ENCODE peak calls at places on chromosomes 1 and 21, in seven cellular contexts. One of them, this sample, is unnamed.

GRCh38 chr21:16708431-16708830 is 804.4 kb upstream of the CXADR start:
- DNase-seq in cardiac muscle cell: no peak
- DNase-seq in naive thymus-derived CD4-positive, alpha-beta T cell: no peak
- DNase-seq in tibial artery: no peak
- DNase-seq in CD4-positive, CD25-positive, alpha-beta regulatory T cell: no peak
- DNase-seq in brain microvascular endothelial cell: peak; percentile 10
- DNase-seq in aorta: no peak
- DNase-seq in this sample: no peak

GRCh38 chr1:20361401-20361800 is 70.7 kb downstream of the VWA5B1 start:
- DNase-seq in tibial artery: no peak
- DNase-seq in naive thymus-derived CD4-positive, alpha-beta T cell: no peak
- DNase-seq in brain microvascular endothelial cell: no peak
- DNase-seq in CD4-positive, CD25-positive, alpha-beta regulatory T cell: no peak
- DNase-seq in aorta: no peak
- DNase-seq in cardiac muscle cell: no peak
- DNase-seq in this sample: no peak

GRCh38 chr1:5505944-5506343 is 486.3 kb downstream of the NPHP4 start:
- DNase-seq in aorta: peak; percentile 38
- DNase-seq in naive thymus-derived CD4-positive, alpha-beta T cell: no peak
- DNase-seq in CD4-positive, CD25-positive, alpha-beta regulatory T cell: no peak
- DNase-seq in brain microvascular endothelial cell: no peak
- DNase-seq in cardiac muscle cell: no peak
- DNase-seq in tibial artery: no peak
- DNase-seq in this sample: no peak

GRCh38 chr1:99943238-99943794 is 26.5 kb upstream of the SLC35A3 start:
- DNase-seq in aorta: no peak
- DNase-seq in tibial artery: no peak
- DNase-seq in naive thymus-derived CD4-positive, alpha-beta T cell: no peak
- DNase-seq in CD4-positive, CD25-positive, alpha-beta regulatory T cell: no peak
- DNase-seq in brain microvascular endothelial cell: peak; percentile 23
- DNase-seq in cardiac muscle cell: peak; percentile 1
- DNase-seq in this sample: peak; percentile 63

GRCh38 chr1:210376836-210377377 is 48.2 kb downstream of the HHAT start:
- DNase-seq in brain microvascular endothelial cell: no peak
- DNase-seq in cardiac muscle cell: no peak
- DNase-seq in CD4-positive, CD25-positive, alpha-beta regulatory T cell: no peak
- DNase-seq in naive thymus-derived CD4-positive, alpha-beta T cell: no peak
- DNase-seq in tibial artery: no peak
- DNase-seq in aorta: no peak
- DNase-seq in this sample: no peak

GRCh38 chr1:218705391-218705790 is 360.3 kb downstream of the TGFB2 start:
- DNase-seq in aorta: no peak
- DNase-seq in naive thymus-derived CD4-positive, alpha-beta T cell: no peak
- DNase-seq in CD4-positive, CD25-positive, alpha-beta regulatory T cell: no peak
- DNase-seq in cardiac muscle cell: no peak
- DNase-seq in tibial artery: no peak
- DNase-seq in brain microvascular endothelial cell: peak; percentile 40
- DNase-seq in this sample: no peak

GRCh38 chr1:92380867-92381266 is 82.0 kb downstream of the RPAP2 start:
- DNase-seq in brain microvascular endothelial cell: no peak
- DNase-seq in tibial artery: no peak
- DNase-seq in CD4-positive, CD25-positive, alpha-beta regulatory T cell: no peak
- DNase-seq in naive thymus-derived CD4-positive, alpha-beta T cell: no peak
- DNase-seq in cardiac muscle cell: no peak
- DNase-seq in aorta: no peak
- DNase-seq in this sample: no peak

GRCh38 chr21:33236013-33236686 is 6.4 kb downstream of the IFNAR2 start:
- DNase-seq in tibial artery: no peak
- DNase-seq in brain microvascular endothelial cell: no peak
- DNase-seq in naive thymus-derived CD4-positive, alpha-beta T cell: no peak
- DNase-seq in cardiac muscle cell: no peak
- DNase-seq in CD4-positive, CD25-positive, alpha-beta regulatory T cell: no peak
- DNase-seq in aorta: no peak
- DNase-seq in this sample: no peak

DNA sequence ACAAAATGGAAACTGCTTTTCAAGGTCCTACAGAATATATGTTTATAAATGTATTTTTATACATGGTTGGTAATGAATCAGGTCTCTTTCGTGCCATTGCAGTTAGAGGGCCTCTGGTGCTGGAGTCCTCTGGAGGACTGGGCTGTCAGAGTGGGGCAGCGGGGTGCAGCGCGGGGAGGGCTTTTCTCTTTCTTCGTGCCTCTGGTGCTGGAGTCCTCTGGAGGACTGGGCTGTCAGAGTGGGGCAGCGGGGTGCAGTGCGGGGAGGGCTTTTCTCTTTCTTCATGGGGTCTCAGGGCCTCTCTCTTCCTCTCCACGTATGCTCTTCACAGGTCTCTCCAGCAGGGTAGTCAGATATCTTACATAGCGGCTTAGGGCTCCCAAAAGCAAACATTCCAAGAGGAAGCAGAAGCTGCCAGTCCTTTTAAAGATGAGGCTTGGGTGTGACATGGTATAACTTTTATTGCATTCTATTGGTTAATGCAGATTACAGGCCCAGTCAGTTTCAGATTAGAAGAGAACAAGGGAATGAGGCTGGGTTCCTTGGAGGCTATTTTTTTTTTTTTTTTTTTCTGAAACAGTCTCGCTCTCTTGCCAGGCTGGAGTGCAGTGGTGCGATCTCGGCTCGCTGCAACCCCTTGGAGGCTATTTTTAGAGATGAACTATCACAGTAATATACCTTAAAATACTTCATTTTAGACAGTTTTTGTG is 13.1 kb downstream of the SDCCAG8 start:
- DNase-seq in CD4-positive, CD25-positive, alpha-beta regulatory T cell: no peak
- DNase-seq in brain microvascular endothelial cell: peak; percentile 52
- DNase-seq in tibial artery: no peak
- DNase-seq in aorta: no peak
- DNase-seq in naive thymus-derived CD4-positive, alpha-beta T cell: no peak
- DNase-seq in cardiac muscle cell: peak; percentile 14
- DNase-seq in this sample: no peak
- H3K27ac ChIP-seq in CD4-positive, CD25-positive, alpha-beta regulatory T cell: no peak overlapping the region
- H3K27ac ChIP-seq in brain microvascular endothelial cell: peak overlapping the region; percentile 78
- H3K27ac ChIP-seq in tibial artery: no peak overlapping the region
- H3K27ac ChIP-seq in aorta: no peak overlapping the region
- H3K27ac ChIP-seq in naive thymus-derived CD4-positive, alpha-beta T cell: no peak overlapping the region
- H3K27ac ChIP-seq in cardiac muscle cell: peak overlapping the region; percentile 76
- H3K27ac ChIP-seq in this sample: no peak overlapping the region

GRCh38 chr1:37978541-37978940 is 11.3 kb downstream of the SF3A3 start:
- DNase-seq in tibial artery: no peak
- DNase-seq in aorta: no peak
- DNase-seq in CD4-positive, CD25-positive, alpha-beta regulatory T cell: no peak
- DNase-seq in cardiac muscle cell: no peak
- DNase-seq in naive thymus-derived CD4-positive, alpha-beta T cell: no peak
- DNase-seq in brain microvascular endothelial cell: no peak
- DNase-seq in this sample: no peak

GRCh38 chr1:37974575-37974974 is 15.2 kb downstream of the SF3A3 start:
- DNase-seq in CD4-positive, CD25-positive, alpha-beta regulatory T cell: no peak
- DNase-seq in aorta: no peak
- DNase-seq in tibial artery: no peak
- DNase-seq in brain microvascular endothelial cell: no peak
- DNase-seq in cardiac muscle cell: no peak
- DNase-seq in naive thymus-derived CD4-positive, alpha-beta T cell: no peak
- DNase-seq in this sample: no peak
- H3K36me3 ChIP-seq in CD4-positive, CD25-positive, alpha-beta regulatory T cell: peaks cover 57% of the 10 kb centered on the region
- H3K36me3 ChIP-seq in aorta: peaks cover 11% of the 10 kb centered on the region
- H3K36me3 ChIP-seq in tibial artery: peaks cover 87% of the 10 kb centered on the region
- H3K36me3 ChIP-seq in brain microvascular endothelial cell: peaks cover 79% of the 10 kb centered on the region
- H3K36me3 ChIP-seq in cardiac muscle cell: peaks cover 37% of the 10 kb centered on the region
- H3K36me3 ChIP-seq in naive thymus-derived CD4-positive, alpha-beta T cell: peaks cover 58% of the 10 kb centered on the region
- H3K36me3 ChIP-seq in this sample: peaks cover 71% of the 10 kb centered on the region

DNA sequence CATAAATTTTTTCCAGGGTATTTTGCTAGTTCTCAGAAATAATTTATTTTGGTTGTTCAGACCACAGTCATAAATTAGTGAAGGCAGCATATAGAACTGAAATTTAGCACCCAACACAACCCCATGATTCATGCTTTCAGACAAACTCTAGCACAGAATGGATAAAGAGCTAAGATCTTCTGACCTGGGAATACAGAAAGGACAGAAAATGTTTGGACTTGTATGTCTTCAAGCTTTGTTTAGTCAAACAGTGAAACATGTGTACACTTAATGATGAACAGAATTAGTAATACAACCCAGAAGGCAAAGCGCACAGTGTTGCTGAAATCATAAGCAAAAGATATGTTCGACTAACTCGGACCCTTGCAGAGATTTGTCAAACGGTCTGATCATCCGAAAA is 205.6 kb downstream of the APP start:
- DNase-seq in cardiac muscle cell: no peak
- DNase-seq in tibial artery: no peak
- DNase-seq in naive thymus-derived CD4-positive, alpha-beta T cell: no peak
- DNase-seq in aorta: no peak
- DNase-seq in CD4-positive, CD25-positive, alpha-beta regulatory T cell: no peak
- DNase-seq in brain microvascular endothelial cell: no peak
- DNase-seq in this sample: no peak
- H3K4me3 ChIP-seq in cardiac muscle cell: no peak overlapping the region
- H3K4me3 ChIP-seq in tibial artery: no peak overlapping the region
- H3K4me3 ChIP-seq in naive thymus-derived CD4-positive, alpha-beta T cell: no peak overlapping the region
- H3K4me3 ChIP-seq in aorta: no peak overlapping the region
- H3K4me3 ChIP-seq in CD4-positive, CD25-positive, alpha-beta regulatory T cell: no peak overlapping the region
- H3K4me3 ChIP-seq in brain microvascular endothelial cell: no peak overlapping the region
- H3K4me3 ChIP-seq in this sample: no peak overlapping the region

GRCh38 chr1:216368249-216368648 is 55.0 kb downstream of the USH2A start:
- DNase-seq in brain microvascular endothelial cell: no peak
- DNase-seq in tibial artery: no peak
- DNase-seq in aorta: no peak
- DNase-seq in CD4-positive, CD25-positive, alpha-beta regulatory T cell: no peak
- DNase-seq in cardiac muscle cell: no peak
- DNase-seq in naive thymus-derived CD4-positive, alpha-beta T cell: no peak
- DNase-seq in this sample: no peak
- H3K27ac ChIP-seq in brain microvascular endothelial cell: no peak overlapping the region
- H3K27ac ChIP-seq in tibial artery: no peak overlapping the region
- H3K27ac ChIP-seq in aorta: no peak overlapping the region
- H3K27ac ChIP-seq in CD4-positive, CD25-positive, alpha-beta regulatory T cell: no peak overlapping the region
- H3K27ac ChIP-seq in cardiac muscle cell: no peak overlapping the region
- H3K27ac ChIP-seq in naive thymus-derived CD4-positive, alpha-beta T cell: no peak overlapping the region
- H3K27ac ChIP-seq in this sample: no peak overlapping the region

GRCh38 chr1:1563688-1564087 is 11.0 kb downstream of the SSU72 start:
- DNase-seq in CD4-positive, CD25-positive, alpha-beta regulatory T cell: no peak
- DNase-seq in brain microvascular endothelial cell: no peak
- DNase-seq in naive thymus-derived CD4-positive, alpha-beta T cell: no peak
- DNase-seq in tibial artery: no peak
- DNase-seq in cardiac muscle cell: no peak
- DNase-seq in aorta: no peak
- DNase-seq in this sample: no peak

GRCh38 chr1:1567152-1567830 is 7.4 kb downstream of the SSU72 start:
- DNase-seq in naive thymus-derived CD4-positive, alpha-beta T cell: no peak
- DNase-seq in CD4-positive, CD25-positive, alpha-beta regulatory T cell: no peak
- DNase-seq in aorta: no peak
- DNase-seq in cardiac muscle cell: no peak
- DNase-seq in brain microvascular endothelial cell: peak; percentile 49
- DNase-seq in tibial artery: no peak
- DNase-seq in this sample: no peak

GRCh38 chr1:1564278-1564677 is 10.4 kb downstream of the SSU72 start:
- DNase-seq in aorta: no peak
- DNase-seq in tibial artery: no peak
- DNase-seq in brain microvascular endothelial cell: no peak
- DNase-seq in CD4-positive, CD25-positive, alpha-beta regulatory T cell: no peak
- DNase-seq in cardiac muscle cell: no peak
- DNase-seq in naive thymus-derived CD4-positive, alpha-beta T cell: no peak
- DNase-seq in this sample: no peak

GRCh38 chr1:1567831-1568380 is 6.8 kb downstream of the SSU72 start:
- DNase-seq in brain microvascular endothelial cell: no peak
- DNase-seq in tibial artery: no peak
- DNase-seq in aorta: no peak
- DNase-seq in naive thymus-derived CD4-positive, alpha-beta T cell: no peak
- DNase-seq in CD4-positive, CD25-positive, alpha-beta regulatory T cell: no peak
- DNase-seq in cardiac muscle cell: no peak
- DNase-seq in this sample: no peak

GRCh38 chr1:1565340-1565739 is 9.3 kb downstream of the SSU72 start:
- DNase-seq in tibial artery: no peak
- DNase-seq in aorta: no peak
- DNase-seq in naive thymus-derived CD4-positive, alpha-beta T cell: no peak
- DNase-seq in cardiac muscle cell: no peak
- DNase-seq in brain microvascular endothelial cell: no peak
- DNase-seq in CD4-positive, CD25-positive, alpha-beta regulatory T cell: no peak
- DNase-seq in this sample: no peak
- H3K36me3 ChIP-seq in tibial artery: peaks cover 73% of the 10 kb centered on the region
- H3K36me3 ChIP-seq in aorta: no peaks in the 10 kb centered on the region
- H3K36me3 ChIP-seq in naive thymus-derived CD4-positive, alpha-beta T cell: peaks cover 65% of the 10 kb centered on the region
- H3K36me3 ChIP-seq in cardiac muscle cell: peaks cover 30% of the 10 kb centered on the region
- H3K36me3 ChIP-seq in brain microvascular endothelial cell: peaks cover 33% of the 10 kb centered on the region
- H3K36me3 ChIP-seq in CD4-positive, CD25-positive, alpha-beta regulatory T cell: peaks cover 57% of the 10 kb centered on the region
- H3K36me3 ChIP-seq in this sample: peaks cover 67% of the 10 kb centered on the region

GRCh38 chr1:94919241-94920030 is 7.5 kb downstream of the CNN3 start:
- DNase-seq in aorta: no peak
- DNase-seq in CD4-positive, CD25-positive, alpha-beta regulatory T cell: no peak
- DNase-seq in brain microvascular endothelial cell: no peak
- DNase-seq in tibial artery: no peak
- DNase-seq in cardiac muscle cell: no peak
- DNase-seq in naive thymus-derived CD4-positive, alpha-beta T cell: no peak
- DNase-seq in this sample: no peak
- H3K4me3 ChIP-seq in aorta: no peak overlapping the region
- H3K4me3 ChIP-seq in CD4-positive, CD25-positive, alpha-beta regulatory T cell: no peak overlapping the region
- H3K4me3 ChIP-seq in brain microvascular endothelial cell: no peak overlapping the region
- H3K4me3 ChIP-seq in tibial artery: no peak overlapping the region
- H3K4me3 ChIP-seq in cardiac muscle cell: no peak overlapping the region
- H3K4me3 ChIP-seq in naive thymus-derived CD4-positive, alpha-beta T cell: no peak overlapping the region
- H3K4me3 ChIP-seq in this sample: no peak overlapping the region

GRCh38 chr21:36486246-36486645 is 6.3 kb upstream of the CLDN14 start:
- DNase-seq in CD4-positive, CD25-positive, alpha-beta regulatory T cell: no peak
- DNase-seq in brain microvascular endothelial cell: no peak
- DNase-seq in cardiac muscle cell: no peak
- DNase-seq in aorta: no peak
- DNase-seq in tibial artery: no peak
- DNase-seq in naive thymus-derived CD4-positive, alpha-beta T cell: no peak
- DNase-seq in this sample: no peak
- H3K27ac ChIP-seq in CD4-positive, CD25-positive, alpha-beta regulatory T cell: no peak overlapping the region
- H3K27ac ChIP-seq in brain microvascular endothelial cell: no peak overlapping the region
- H3K27ac ChIP-seq in cardiac muscle cell: no peak overlapping the region
- H3K27ac ChIP-seq in aorta: no peak overlapping the region
- H3K27ac ChIP-seq in tibial artery: no peak overlapping the region
- H3K27ac ChIP-seq in naive thymus-derived CD4-positive, alpha-beta T cell: no peak overlapping the region
- H3K27ac ChIP-seq in this sample: no peak overlapping the region

DNA sequence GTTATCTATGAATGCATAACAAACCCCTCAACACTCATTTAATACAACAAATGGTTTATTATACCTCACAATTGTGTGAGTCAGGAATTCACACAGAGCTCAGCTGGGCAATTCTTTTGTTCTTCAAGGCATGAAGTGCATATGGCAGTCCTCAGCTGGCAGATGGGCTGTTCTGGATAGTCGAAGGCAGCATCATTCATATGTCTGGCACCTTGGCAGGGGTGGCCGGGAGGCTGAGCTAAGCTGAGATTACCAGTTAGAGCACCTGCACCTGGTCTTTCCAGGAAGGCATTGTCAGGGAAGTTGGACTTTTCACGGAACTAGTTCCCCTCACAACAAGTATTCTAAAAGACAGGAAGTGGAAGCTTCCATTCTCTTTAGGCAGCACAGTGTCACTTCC is 286.3 kb upstream of the DUSP10 start:
- DNase-seq in tibial artery: no peak
- DNase-seq in naive thymus-derived CD4-positive, alpha-beta T cell: no peak
- DNase-seq in CD4-positive, CD25-positive, alpha-beta regulatory T cell: no peak
- DNase-seq in cardiac muscle cell: no peak
- DNase-seq in brain microvascular endothelial cell: no peak
- DNase-seq in aorta: no peak
- DNase-seq in this sample: peak; percentile 8
- H3K36me3 ChIP-seq in tibial artery: no peaks in the 10 kb centered on the region
- H3K36me3 ChIP-seq in naive thymus-derived CD4-positive, alpha-beta T cell: no peaks in the 10 kb centered on the region
- H3K36me3 ChIP-seq in CD4-positive, CD25-positive, alpha-beta regulatory T cell: no peaks in the 10 kb centered on the region
- H3K36me3 ChIP-seq in cardiac muscle cell: no peaks in the 10 kb centered on the region
- H3K36me3 ChIP-seq in brain microvascular endothelial cell: no peaks in the 10 kb centered on the region
- H3K36me3 ChIP-seq in aorta: no peaks in the 10 kb centered on the region
- H3K36me3 ChIP-seq in this sample: no peaks in the 10 kb centered on the region

This sample was measured in WERI-Rb-1.